ENCODE peak calls at places on chromosomes 12 and 14, in nine cellular contexts. X, A, M, C, P, K, S, O and Q are unnamed samples. For H3K4me1 and H3K36me3, the result is how much of the 10 kb centered on the place peaks cover.

GRCh38 chr12:127619869-127620769 is 646.9 kb upstream of the TMEM132C start:
- DNase-seq in X (no peak), A (no peak), M (no peak), C (no peak), P (no peak), K (no peak), S (no peak), O (no peak), Q (no peak)

GRCh38 chr12:55659486-55660385 is 23.0 kb downstream of the OR10P1 start:
- DNase-seq in X (no peak), A (peak), M (peak), C (no peak), P (no peak), K (no peak), S (no peak), O (no peak), Q (no peak)

GRCh38 chr12:119624971-119625370 is 31.4 kb downstream of the TMEM233 start:
- DNase-seq in X (no peak), A (no peak), M (no peak), C (no peak), P (no peak), K (no peak), S (no peak), O (no peak), Q (no peak)

GRCh38 chr12:105315726-105316125 is 14.8 kb upstream of the C12orf75 start:
- DNase-seq in X (peak), A (no peak), M (no peak), C (no peak), P (no peak), K (no peak), S (no peak), O (no peak), Q (no peak)

GRCh38 chr12:88142610-88142991 is 494 bp downstream of the TMTC3 start:
- DNase-seq in X (peak), A (peak), M (peak), C (peak), P (peak), K (peak), S (peak), O (no peak), Q (peak)

GRCh38 chr14:44898547-44898946 is 63.2 kb downstream of the KLHL28 start:
- DNase-seq in X (no peak), A (no peak), M (no peak), C (no peak), P (no peak), K (no peak), S (no peak), O (no peak), Q (no peak)

GRCh38 chr12:122422769-122423257 is 344 bp upstream of the CLIP1 start:
- DNase-seq in X (no peak), A (peak), M (no peak), C (peak), P (no peak), K (peak), S (peak), O (no peak), Q (peak)

GRCh38 chr12:89016970-89017778 is 335.1 kb downstream of the DUSP6 start:
- DNase-seq in X (peak), A (peak), M (peak), C (no peak), P (peak), K (no peak), S (peak), O (no peak), Q (no peak)

GRCh38 chr12:82357845-82358199 is 365 bp downstream of the CCDC59 start:
- DNase-seq in X (no peak), A (no peak), M (no peak), C (no peak), P (peak), K (no peak), S (no peak), O (no peak), Q (no peak)

GRCh38 chr12:88897723-88898122 is 317.5 kb upstream of the KITLG start:
- DNase-seq in X (no peak), A (no peak), M (no peak), C (no peak), P (no peak), K (no peak), S (no peak), O (no peak), Q (no peak)

GRCh38 chr12:96198970-96199369 is 4.8 kb downstream of the ELK3 start:
- DNase-seq in X (no peak), A (no peak), M (no peak), C (no peak), P (no peak), K (no peak), S (no peak), O (no peak), Q (no peak)

GRCh38 chr14:50605776-50606175 is 45.8 kb downstream of the ATL1 start:
- DNase-seq in X (no peak), A (no peak), M (no peak), C (no peak), P (no peak), K (no peak), S (no peak), O (no peak), Q (no peak)

GRCh38 chr14:59215353-59215752 is 26.9 kb downstream of the DAAM1 start:
- DNase-seq in X (peak), A (peak), M (no peak), C (peak), P (no peak), K (peak), S (peak), O (peak), Q (no peak)

GRCh38 chr12:1913377-1914115 is 4.9 kb downstream of the CACNA2D4 start:
- DNase-seq in X (no peak), A (no peak), M (peak), C (no peak), P (no peak), K (no peak), S (peak), O (no peak), Q (peak)

GRCh38 chr12:26843306-26843705 is 10.3 kb upstream of the ITPR2 start:
- DNase-seq in X (no peak), A (no peak), M (no peak), C (no peak), P (no peak), K (no peak), S (no peak), O (no peak), Q (no peak)

GRCh38 chr12:130775953-130776856 is 60.1 kb upstream of the RIMBP2 start:
- DNase-seq in X (peak), A (no peak), M (peak), C (no peak), P (no peak), K (peak), S (peak), O (no peak), Q (peak)

GRCh38 chr12:113796852-113797534 is 169.1 kb downstream of the RBM19 start:
- DNase-seq in X (no peak), A (no peak), M (no peak), C (no peak), P (no peak), K (no peak), S (no peak), O (no peak), Q (no peak)

GRCh38 chr12:42961395-42961794 is 371.8 kb upstream of the PRICKLE1 start:
- DNase-seq in X (no peak), A (no peak), M (no peak), C (no peak), P (no peak), K (no peak), S (peak), O (no peak), Q (peak)

GRCh38 chr12:50842637-50843493 is at the start of gene TMPRSS12:
- DNase-seq in X (peak), A (no peak), M (no peak), C (no peak), P (no peak), K (peak), S (peak), O (no peak), Q (peak)

GRCh38 chr14:65959563-65960024 is 526.6 kb upstream of the CCDC196 start:
- DNase-seq in X (no peak), A (no peak), M (no peak), C (no peak), P (no peak), K (no peak), S (no peak), O (no peak), Q (no peak)
- TF ChIP-seq CTCF in X (no peak), A (no peak), M (no peak), C (peak), P (no peak), K (no peak), S (no peak), O (no peak), Q (peak)

GRCh38 chr12:44716681-44717080 is 159.4 kb downstream of the NELL2 start:
- DNase-seq in X (no peak), A (no peak), M (no peak), C (no peak), P (no peak), K (no peak), S (no peak), O (no peak), Q (no peak)

GRCh38 chr12:44720265-44720664 is 155.8 kb downstream of the NELL2 start:
- DNase-seq in X (no peak), A (no peak), M (no peak), C (no peak), P (no peak), K (no peak), S (no peak), O (no peak), Q (no peak)

DNA sequence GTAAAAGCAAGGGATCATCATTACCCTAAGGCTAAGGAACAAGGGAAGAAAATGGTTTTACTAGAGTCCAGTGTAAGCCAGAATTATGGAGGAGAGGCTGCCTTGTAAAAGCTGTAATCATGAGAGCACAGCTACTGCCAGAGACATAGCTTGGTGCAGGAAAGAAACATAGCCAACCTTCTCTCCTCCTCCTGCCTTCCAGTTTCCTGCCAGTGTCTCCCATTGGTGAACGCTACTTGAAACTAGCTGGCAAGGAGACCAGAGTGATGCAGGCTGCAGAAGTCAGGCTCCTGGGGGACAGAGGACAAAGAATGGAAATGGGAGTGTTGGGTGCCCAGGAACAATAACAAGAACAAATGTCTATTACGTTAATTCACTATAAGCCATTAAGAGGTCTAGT is 158.5 kb downstream of the NELL2 start:
- DNase-seq in X (no peak), A (no peak), M (no peak), C (no peak), P (no peak), K (no peak), S (no peak), O (no peak), Q (no peak)
- H3K4me1 ChIP-seq in X (under half), A (under half), M (under half), C (under half), P (under half), K (under half), S (under half), O (under half), Q (under half)

DNA sequence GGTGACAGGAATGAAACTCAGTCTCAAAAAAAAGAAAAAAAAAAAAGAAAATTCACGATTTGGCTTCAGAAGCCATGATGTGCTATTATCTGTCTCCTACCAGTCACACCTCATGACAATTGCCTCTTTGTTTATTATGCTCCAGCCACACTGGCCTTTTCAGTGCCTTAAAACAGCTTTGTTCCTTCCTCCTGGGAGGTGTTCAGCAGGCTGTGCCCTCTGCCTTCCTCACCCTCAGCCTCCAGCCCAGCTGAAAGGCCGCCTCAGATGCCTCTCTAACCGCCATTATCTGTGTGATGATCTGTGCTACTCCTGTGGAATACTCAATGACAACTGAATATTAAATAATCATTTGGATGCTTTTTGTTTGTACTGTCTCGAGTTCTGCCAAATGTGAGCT is 8.6 kb upstream of the ARPC3 start:
- DNase-seq in X (no peak), A (no peak), M (no peak), C (no peak), P (no peak), K (no peak), S (no peak), O (no peak), Q (no peak)
- H3K36me3 ChIP-seq in X (under half), A (half or more), M (under half), C (half or more), P (half or more), K (under half), S (under half), O (half or more), Q (under half)

GRCh38 chr14:80464531-80465149 is 253.3 kb upstream of the DIO2 start:
- DNase-seq in X (no peak), A (no peak), M (no peak), C (no peak), P (no peak), K (no peak), S (no peak), O (no peak), Q (no peak)
- TF ChIP-seq CTCF in X (no peak), A (no peak), M (no peak), C (no peak), P (no peak), K (no peak), S (no peak), O (no peak), Q (no peak)

GRCh38 chr12:53752192-53752601 is 418 bp upstream of the CISTR start:
- DNase-seq in X (no peak), A (no peak), M (no peak), C (no peak), P (no peak), K (no peak), S (no peak), O (no peak), Q (no peak)
- H3K4me1 ChIP-seq in X (under half), A (under half), M (under half), C (under half), P (under half), K (under half), S (under half), O (under half), Q (under half)

DNA sequence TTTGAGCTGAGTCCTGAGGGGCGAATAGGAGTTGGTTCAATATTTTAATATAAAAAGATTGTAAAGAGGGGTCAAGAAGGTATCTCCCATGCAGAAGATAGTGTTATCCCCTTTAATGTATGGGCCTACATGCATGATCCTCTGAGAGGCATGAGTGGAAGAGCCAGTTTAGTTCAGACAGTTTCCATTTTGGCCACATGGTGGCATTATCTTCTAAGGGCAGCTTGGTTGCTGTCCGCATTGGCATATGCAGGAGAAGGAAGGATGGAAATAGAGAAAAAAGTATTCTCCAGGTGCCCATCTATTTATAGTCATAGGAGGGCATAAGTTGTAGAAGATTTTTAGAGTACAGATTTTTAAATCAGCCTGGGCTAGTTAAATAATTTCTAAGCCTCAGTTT is 5.4 kb downstream of the SAMD4A start:
- DNase-seq in X (peak), A (no peak), M (peak), C (no peak), P (peak), K (no peak), S (no peak), O (no peak), Q (peak)
- H3K36me3 ChIP-seq in X (under half), A (under half), M (under half), C (under half), P (under half), K (under half), S (under half), O (under half), Q (under half)